ENCODE peak calls at places on chromosome 20, in ten cellular contexts. One of them, this sample, is unnamed.

GRCh38 chr20:53857723-53858236 is 212.6 kb downstream of the BCAS1 start:
- DNase-seq in psoas muscle: no peak
- DNase-seq in CD8-positive, alpha-beta T cell: no peak
- DNase-seq in ascending aorta: no peak
- DNase-seq in left ventricle myocardium inferior: no peak
- DNase-seq in CD8-positive, alpha-beta memory T cell: no peak
- DNase-seq in neural progenitor cell: no peak
- DNase-seq in aorta: no peak
- DNase-seq in right cardiac atrium: peak; percentile 51
- DNase-seq in heart left ventricle: no peak
- DNase-seq in this sample: peak; percentile 64

GRCh38 chr20:50181344-50181743 is 9.3 kb upstream of the CEBPB start:
- DNase-seq in heart left ventricle: no peak
- DNase-seq in neural progenitor cell: no peak
- DNase-seq in psoas muscle: no peak
- DNase-seq in CD8-positive, alpha-beta memory T cell: no peak
- DNase-seq in aorta: peak; percentile 45
- DNase-seq in ascending aorta: no peak
- DNase-seq in left ventricle myocardium inferior: no peak
- DNase-seq in CD8-positive, alpha-beta T cell: no peak
- DNase-seq in right cardiac atrium: no peak
- DNase-seq in this sample: no peak

GRCh38 chr20:48791666-48792071 is 36.1 kb downstream of the PREX1 start:
- DNase-seq in aorta: peak; percentile 74
- DNase-seq in psoas muscle: no peak
- DNase-seq in heart left ventricle: no peak
- DNase-seq in CD8-positive, alpha-beta memory T cell: no peak
- DNase-seq in neural progenitor cell: no peak
- DNase-seq in CD8-positive, alpha-beta T cell: no peak
- DNase-seq in right cardiac atrium: no peak
- DNase-seq in ascending aorta: peak; percentile 78
- DNase-seq in left ventricle myocardium inferior: no peak
- DNase-seq in this sample: no peak

GRCh38 chr20:44429017-44429339 is 46.7 kb upstream of the TTPAL start:
- DNase-seq in heart left ventricle: no peak
- DNase-seq in left ventricle myocardium inferior: no peak
- DNase-seq in right cardiac atrium: no peak
- DNase-seq in CD8-positive, alpha-beta memory T cell: no peak
- DNase-seq in CD8-positive, alpha-beta T cell: no peak
- DNase-seq in aorta: peak; percentile 8
- DNase-seq in psoas muscle: no peak
- DNase-seq in ascending aorta: no peak
- DNase-seq in neural progenitor cell: no peak
- DNase-seq in this sample: no peak

GRCh38 chr20:46131396-46131795 is 13.3 kb downstream of the CD40 start:
- DNase-seq in psoas muscle: no peak
- DNase-seq in left ventricle myocardium inferior: no peak
- DNase-seq in ascending aorta: no peak
- DNase-seq in heart left ventricle: no peak
- DNase-seq in CD8-positive, alpha-beta T cell: no peak
- DNase-seq in CD8-positive, alpha-beta memory T cell: no peak
- DNase-seq in aorta: no peak
- DNase-seq in right cardiac atrium: no peak
- DNase-seq in neural progenitor cell: no peak
- DNase-seq in this sample: no peak

GRCh38 chr20:34516874-34517542 is 786 bp downstream of the DYNLRB1 start:
- DNase-seq in aorta: peak; percentile 77
- DNase-seq in psoas muscle: no peak
- DNase-seq in CD8-positive, alpha-beta T cell: peak; percentile 34
- DNase-seq in CD8-positive, alpha-beta memory T cell: no peak
- DNase-seq in right cardiac atrium: no peak
- DNase-seq in heart left ventricle: no peak
- DNase-seq in left ventricle myocardium inferior: no peak
- DNase-seq in ascending aorta: no peak
- DNase-seq in neural progenitor cell: peak; percentile 38
- DNase-seq in this sample: no peak

GRCh38 chr20:32289661-32290431 is 12.4 kb downstream of the KIF3B start:
- DNase-seq in CD8-positive, alpha-beta T cell: no peak
- DNase-seq in right cardiac atrium: no peak
- DNase-seq in aorta: no peak
- DNase-seq in heart left ventricle: no peak
- DNase-seq in ascending aorta: no peak
- DNase-seq in left ventricle myocardium inferior: no peak
- DNase-seq in CD8-positive, alpha-beta memory T cell: no peak
- DNase-seq in psoas muscle: no peak
- DNase-seq in neural progenitor cell: no peak
- DNase-seq in this sample: no peak

GRCh38 chr20:45918779-45919535 is 7.0 kb upstream of the PLTP start:
- DNase-seq in neural progenitor cell: no peak
- DNase-seq in ascending aorta: no peak
- DNase-seq in aorta: no peak
- DNase-seq in CD8-positive, alpha-beta T cell: no peak
- DNase-seq in left ventricle myocardium inferior: no peak
- DNase-seq in right cardiac atrium: no peak
- DNase-seq in psoas muscle: no peak
- DNase-seq in CD8-positive, alpha-beta memory T cell: no peak
- DNase-seq in heart left ventricle: no peak
- DNase-seq in this sample: no peak

GRCh38 chr20:17854307-17854903 is 114.2 kb downstream of the SNX5 start:
- DNase-seq in CD8-positive, alpha-beta memory T cell: no peak
- DNase-seq in aorta: peak; percentile 84
- DNase-seq in psoas muscle: no peak
- DNase-seq in heart left ventricle: peak; percentile 71
- DNase-seq in neural progenitor cell: peak; percentile 44
- DNase-seq in CD8-positive, alpha-beta T cell: no peak
- DNase-seq in right cardiac atrium: peak; percentile 65
- DNase-seq in ascending aorta: no peak
- DNase-seq in left ventricle myocardium inferior: peak; percentile 68
- DNase-seq in this sample: no peak

GRCh38 chr20:49510562-49511117 is 28.2 kb upstream of the KCNB1 start:
- DNase-seq in psoas muscle: peak; percentile 88
- DNase-seq in right cardiac atrium: peak; percentile 78
- DNase-seq in aorta: peak; percentile 90
- DNase-seq in left ventricle myocardium inferior: peak; percentile 73
- DNase-seq in neural progenitor cell: no peak
- DNase-seq in ascending aorta: peak; percentile 88
- DNase-seq in heart left ventricle: peak; percentile 20
- DNase-seq in CD8-positive, alpha-beta memory T cell: no peak
- DNase-seq in CD8-positive, alpha-beta T cell: no peak
- DNase-seq in this sample: peak; percentile 88

GRCh38 chr20:51116765-51117686 is 94.1 kb upstream of the KCNG1 start:
- DNase-seq in psoas muscle: no peak
- DNase-seq in ascending aorta: no peak
- DNase-seq in heart left ventricle: no peak
- DNase-seq in left ventricle myocardium inferior: no peak
- DNase-seq in CD8-positive, alpha-beta memory T cell: no peak
- DNase-seq in right cardiac atrium: no peak
- DNase-seq in CD8-positive, alpha-beta T cell: no peak
- DNase-seq in aorta: no peak
- DNase-seq in neural progenitor cell: no peak
- DNase-seq in this sample: no peak

DNA sequence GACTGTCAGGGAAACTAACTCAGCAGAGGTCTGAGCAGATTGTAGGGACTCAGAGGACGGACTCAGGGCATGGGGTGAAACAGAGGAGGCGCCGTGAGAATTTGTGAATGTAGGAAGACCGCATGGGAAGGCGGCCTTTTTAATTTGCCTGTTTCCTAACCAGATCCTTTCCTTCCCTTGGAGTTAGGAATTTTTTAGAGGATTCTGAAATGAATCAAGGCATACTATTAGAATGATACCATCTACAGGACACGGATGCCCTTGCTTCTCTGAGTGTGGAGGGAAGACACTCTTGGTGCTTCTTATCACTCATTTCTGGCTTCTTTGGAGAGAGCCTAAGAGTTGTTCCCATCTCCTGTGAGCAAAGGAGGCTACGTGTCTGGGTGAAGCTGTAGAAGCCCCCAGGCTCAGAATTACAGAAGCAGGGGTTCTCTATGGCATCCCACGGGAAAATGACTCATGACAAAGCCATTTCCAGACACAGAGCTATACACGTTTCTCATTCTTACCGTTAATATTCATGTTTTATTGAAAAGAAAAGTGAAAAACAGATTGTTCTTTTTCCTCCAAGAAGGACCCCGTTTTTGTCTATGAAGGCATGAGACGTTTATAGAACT is 148.5 kb downstream of the EDN3 start:
- DNase-seq in heart left ventricle: no peak
- DNase-seq in psoas muscle: no peak
- DNase-seq in ascending aorta: no peak
- DNase-seq in CD8-positive, alpha-beta T cell: no peak
- DNase-seq in neural progenitor cell: no peak
- DNase-seq in CD8-positive, alpha-beta memory T cell: no peak
- DNase-seq in aorta: no peak
- DNase-seq in left ventricle myocardium inferior: no peak
- DNase-seq in right cardiac atrium: no peak
- DNase-seq in this sample: no peak
- H3K9me3 ChIP-seq in heart left ventricle: no peaks in the 10 kb centered on the region
- H3K9me3 ChIP-seq in psoas muscle: no peaks in the 10 kb centered on the region
- H3K9me3 ChIP-seq in ascending aorta: no peaks in the 10 kb centered on the region
- H3K9me3 ChIP-seq in CD8-positive, alpha-beta T cell: no peaks in the 10 kb centered on the region
- H3K9me3 ChIP-seq in neural progenitor cell: no peaks in the 10 kb centered on the region
- H3K9me3 ChIP-seq in CD8-positive, alpha-beta memory T cell: no peaks in the 10 kb centered on the region
- H3K9me3 ChIP-seq in aorta: no peaks in the 10 kb centered on the region
- H3K9me3 ChIP-seq in left ventricle myocardium inferior: no peaks in the 10 kb centered on the region
- H3K9me3 ChIP-seq in right cardiac atrium: no peaks in the 10 kb centered on the region
- H3K9me3 ChIP-seq in this sample: no peaks in the 10 kb centered on the region

DNA sequence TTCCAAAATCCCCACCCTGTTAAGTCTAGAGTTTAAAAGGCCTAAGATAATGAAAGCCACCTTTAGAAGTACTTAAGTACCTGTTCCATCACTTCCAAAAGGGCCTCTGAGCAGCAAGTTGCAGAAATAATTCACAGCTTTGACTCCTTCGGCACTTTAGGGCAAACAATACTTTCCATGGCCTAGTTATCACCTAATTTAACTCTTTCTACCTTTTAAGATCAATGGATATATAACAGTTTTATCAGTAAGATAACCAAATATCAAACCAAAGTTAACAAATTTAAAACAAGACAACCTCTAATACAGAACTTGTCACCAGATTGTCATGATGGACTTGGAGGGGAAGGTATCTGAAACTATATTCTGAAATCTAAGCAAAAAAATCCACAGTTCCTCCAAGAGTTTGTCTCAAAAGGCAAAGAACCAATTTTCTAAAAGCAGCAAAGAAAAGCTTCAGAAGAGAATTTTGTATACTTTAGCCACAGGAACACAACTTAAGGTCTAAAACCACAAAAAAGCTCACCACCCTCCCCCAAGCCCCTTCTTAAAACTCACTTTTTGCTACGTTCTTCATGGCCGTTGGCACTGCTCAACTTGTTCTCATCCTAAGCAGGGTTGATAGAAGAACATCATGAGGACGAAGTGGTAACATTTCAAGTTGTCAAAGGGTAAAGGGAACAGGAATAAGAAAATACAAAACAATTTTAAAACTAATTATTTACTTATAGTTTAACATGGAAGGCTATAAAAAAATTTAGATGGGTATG is 3.5 kb downstream of the RBM39 start:
- DNase-seq in CD8-positive, alpha-beta memory T cell: no peak
- DNase-seq in left ventricle myocardium inferior: no peak
- DNase-seq in psoas muscle: no peak
- DNase-seq in ascending aorta: no peak
- DNase-seq in neural progenitor cell: no peak
- DNase-seq in heart left ventricle: no peak
- DNase-seq in aorta: no peak
- DNase-seq in right cardiac atrium: no peak
- DNase-seq in CD8-positive, alpha-beta T cell: no peak
- DNase-seq in this sample: no peak
- H3K4me3 ChIP-seq in CD8-positive, alpha-beta memory T cell: peak overlapping the region; percentile 29
- H3K4me3 ChIP-seq in left ventricle myocardium inferior: peak overlapping the region; percentile 93
- H3K4me3 ChIP-seq in psoas muscle: peak overlapping the region; percentile 94
- H3K4me3 ChIP-seq in ascending aorta: no peak overlapping the region
- H3K4me3 ChIP-seq in neural progenitor cell: peak overlapping the region; percentile 6
- H3K4me3 ChIP-seq in heart left ventricle: peak overlapping the region; percentile 75
- H3K4me3 ChIP-seq in aorta: no peak overlapping the region
- H3K4me3 ChIP-seq in right cardiac atrium: no peak overlapping the region
- H3K4me3 ChIP-seq in CD8-positive, alpha-beta T cell: no peak overlapping the region
- H3K4me3 ChIP-seq in this sample: no peak overlapping the region

DNA sequence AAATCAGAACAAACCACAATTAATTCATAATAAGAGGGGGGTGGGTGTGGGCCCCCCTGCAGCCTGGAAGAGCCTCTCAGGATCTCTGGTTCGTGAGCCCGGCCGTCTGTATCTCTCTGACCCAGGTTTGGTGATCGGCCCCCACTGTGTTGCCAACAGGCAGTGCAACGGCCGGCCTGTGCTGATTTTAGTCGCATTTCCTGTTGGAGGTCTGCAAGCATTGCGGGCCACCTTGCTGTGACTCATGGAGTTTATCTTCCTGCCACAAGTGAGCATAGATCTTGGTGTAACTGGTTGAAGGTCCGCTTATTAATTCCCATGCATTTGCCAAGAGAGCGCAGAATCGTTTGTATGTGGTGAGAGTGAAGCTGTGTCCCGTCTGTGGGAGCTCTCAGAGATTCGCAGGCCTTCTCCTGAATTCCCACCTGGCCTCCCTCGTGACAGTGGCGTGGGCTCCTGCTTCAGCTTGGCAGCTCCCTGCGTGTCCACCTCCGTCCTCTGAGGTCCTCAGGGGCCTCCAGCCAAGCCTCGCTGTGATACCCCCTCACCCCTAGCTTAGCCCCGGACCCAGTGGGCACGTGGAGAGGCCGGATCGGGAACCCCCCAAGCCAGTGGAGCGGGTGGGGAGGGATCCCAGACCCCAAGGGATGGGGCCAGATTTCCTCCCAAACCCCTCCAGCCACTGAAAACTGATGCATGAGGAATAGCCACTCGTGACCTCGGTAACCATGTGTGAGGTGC is 269.8 kb downstream of the CDH4 start:
- DNase-seq in ascending aorta: no peak
- DNase-seq in psoas muscle: no peak
- DNase-seq in neural progenitor cell: no peak
- DNase-seq in CD8-positive, alpha-beta T cell: no peak
- DNase-seq in right cardiac atrium: no peak
- DNase-seq in heart left ventricle: no peak
- DNase-seq in left ventricle myocardium inferior: no peak
- DNase-seq in aorta: peak; percentile 64
- DNase-seq in CD8-positive, alpha-beta memory T cell: no peak
- DNase-seq in this sample: no peak
- H3K27ac ChIP-seq in ascending aorta: no peak overlapping the region
- H3K27ac ChIP-seq in psoas muscle: no peak overlapping the region
- H3K27ac ChIP-seq in neural progenitor cell: no peak overlapping the region
- H3K27ac ChIP-seq in CD8-positive, alpha-beta T cell: no peak overlapping the region
- H3K27ac ChIP-seq in right cardiac atrium: no peak overlapping the region
- H3K27ac ChIP-seq in heart left ventricle: no peak overlapping the region
- H3K27ac ChIP-seq in left ventricle myocardium inferior: no peak overlapping the region
- H3K27ac ChIP-seq in aorta: no peak overlapping the region
- H3K27ac ChIP-seq in CD8-positive, alpha-beta memory T cell: no peak overlapping the region
- H3K27ac ChIP-seq in this sample: no peak overlapping the region

DNA sequence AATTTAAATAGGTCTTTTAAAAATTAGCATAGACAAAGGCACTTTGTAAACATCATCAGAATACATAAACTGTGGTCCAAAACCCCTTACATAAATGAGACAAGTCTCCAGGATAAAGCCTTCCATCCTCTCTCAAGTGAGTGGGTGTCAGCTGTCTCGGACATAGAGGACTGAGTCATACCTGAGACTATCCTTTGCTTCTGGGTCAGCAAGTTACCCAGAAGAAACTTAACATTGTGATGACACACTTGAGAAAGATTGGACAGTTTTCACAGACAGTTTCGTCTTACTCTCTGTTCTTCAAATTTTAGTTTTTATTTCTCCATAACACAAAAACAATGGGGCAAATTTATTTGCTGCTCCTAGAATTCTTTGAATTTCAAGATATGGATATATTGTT is 838.0 kb downstream of the DHX35 start:
- DNase-seq in CD8-positive, alpha-beta memory T cell: no peak
- DNase-seq in heart left ventricle: no peak
- DNase-seq in neural progenitor cell: no peak
- DNase-seq in left ventricle myocardium inferior: no peak
- DNase-seq in aorta: no peak
- DNase-seq in CD8-positive, alpha-beta T cell: no peak
- DNase-seq in right cardiac atrium: no peak
- DNase-seq in psoas muscle: no peak
- DNase-seq in ascending aorta: no peak
- DNase-seq in this sample: no peak
- H3K9me3 ChIP-seq in CD8-positive, alpha-beta memory T cell: no peaks in the 10 kb centered on the region
- H3K9me3 ChIP-seq in heart left ventricle: no peaks in the 10 kb centered on the region
- H3K9me3 ChIP-seq in neural progenitor cell: no peaks in the 10 kb centered on the region
- H3K9me3 ChIP-seq in left ventricle myocardium inferior: peaks cover 18% of the 10 kb centered on the region
- H3K9me3 ChIP-seq in aorta: no peaks in the 10 kb centered on the region
- H3K9me3 ChIP-seq in CD8-positive, alpha-beta T cell: no peaks in the 10 kb centered on the region
- H3K9me3 ChIP-seq in right cardiac atrium: no peaks in the 10 kb centered on the region
- H3K9me3 ChIP-seq in psoas muscle: peaks cover 2% of the 10 kb centered on the region
- H3K9me3 ChIP-seq in ascending aorta: no peaks in the 10 kb centered on the region
- H3K9me3 ChIP-seq in this sample: peaks cover 14% of the 10 kb centered on the region